ENCODE peak calls at places on chromosomes 12 and 14, in seven cellular contexts. W is IMR-90, E is GM23248, V is stomach, M is neuronal stem cell, A is keratinocyte, Z is lower lobe of right lung. L is an unnamed sample. For H3K9me3, the result is how much of the 10 kb centered on the place peaks cover.

GRCh38 chr12:131591714-131592709 is 118.9 kb upstream of the SFSWAP start:
- DNase-seq in W (no peak), E (no peak), V (no peak), M (no peak), A (no peak), Z (no peak), L (peak)

GRCh38 chr12:91940826-91941225 is 204.8 kb downstream of the BTG1 start:
- DNase-seq in W (no peak), E (no peak), V (no peak), M (no peak), A (no peak), Z (no peak), L (no peak)

GRCh38 chr14:20690848-20691640 is 2.5 kb downstream of the ANG start:
- DNase-seq in W (peak), E (peak), V (peak), M (peak), A (no peak), Z (no peak), L (peak)

GRCh38 chr14:22656226-22656625 is 12.1 kb upstream of the OR6J1 start:
- DNase-seq in W (no peak), E (no peak), V (no peak), M (no peak), A (no peak), Z (no peak), L (no peak)

GRCh38 chr14:65989981-65990380 is 496.2 kb upstream of the CCDC196 start:
- DNase-seq in W (no peak), E (no peak), V (no peak), M (no peak), A (no peak), Z (no peak), L (no peak)

GRCh38 chr12:75759196-75759595 is 247.8 kb upstream of the KRR1 start:
- DNase-seq in W (no peak), E (no peak), V (no peak), M (no peak), A (no peak), Z (no peak), L (no peak)

GRCh38 chr12:39892146-39892545 is 213.7 kb downstream of the SLC2A13 start:
- DNase-seq in W (no peak), E (no peak), V (no peak), M (no peak), A (no peak), Z (no peak), L (no peak)

GRCh38 chr12:103632554-103633216 is 45.6 kb downstream of the STAB2 start:
- DNase-seq in W (peak), E (peak), V (peak), M (peak), A (peak), Z (peak), L (peak)

GRCh38 chr12:20350495-20350894 is 17.8 kb upstream of the PDE3A start:
- DNase-seq in W (peak), E (peak), V (no peak), M (no peak), A (no peak), Z (no peak), L (peak)

GRCh38 chr12:113181975-113182374 is 3.3 kb downstream of the DDX54 start:
- DNase-seq in W (no peak), E (no peak), V (no peak), M (no peak), A (no peak), Z (no peak), L (no peak)

GRCh38 chr14:48384786-48385185 is 709.4 kb upstream of the MDGA2 start:
- DNase-seq in W (no peak), E (no peak), V (no peak), M (no peak), A (no peak), Z (no peak), L (no peak)

GRCh38 chr12:627285-627684 is 36.0 kb downstream of the NINJ2 start:
- DNase-seq in W (no peak), E (no peak), V (no peak), M (no peak), A (no peak), Z (no peak), L (no peak)

GRCh38 chr12:26369588-26369987 is 174.2 kb downstream of the SSPN start:
- DNase-seq in W (peak), E (peak), V (no peak), M (peak), A (no peak), Z (no peak), L (peak)

GRCh38 chr12:101850199-101850598 is 19.4 kb upstream of the GNPTAB start:
- DNase-seq in W (no peak), E (no peak), V (no peak), M (no peak), A (no peak), Z (no peak), L (no peak)

GRCh38 chr14:77641534-77642341 is 25.3 kb upstream of the SPTLC2 start:
- DNase-seq in W (peak), E (peak), V (peak), M (no peak), A (no peak), Z (peak), L (peak)

GRCh38 chr12:72296389-72296788 is 24.2 kb downstream of the TRHDE start:
- DNase-seq in W (peak), E (peak), V (no peak), M (no peak), A (no peak), Z (no peak), L (peak)

GRCh38 chr12:89781961-89782360 is 73.3 kb upstream of the ATP2B1 start:
- DNase-seq in W (peak), E (no peak), V (no peak), M (no peak), A (no peak), Z (no peak), L (no peak)

GRCh38 chr12:89779090-89779489 is 70.5 kb upstream of the ATP2B1 start:
- DNase-seq in W (no peak), E (no peak), V (no peak), M (no peak), A (no peak), Z (no peak), L (no peak)

GRCh38 chr12:89775336-89776005 is 66.8 kb upstream of the ATP2B1 start:
- DNase-seq in W (peak), E (no peak), V (no peak), M (no peak), A (no peak), Z (no peak), L (no peak)

GRCh38 chr12:89781161-89781560 is 72.5 kb upstream of the ATP2B1 start:
- DNase-seq in W (no peak), E (no peak), V (no peak), M (no peak), A (no peak), Z (no peak), L (no peak)

GRCh38 chr12:89777685-89778379 is 69.2 kb upstream of the ATP2B1 start:
- DNase-seq in W (no peak), E (no peak), V (no peak), M (no peak), A (no peak), Z (no peak), L (no peak)
- H3K4me3 ChIP-seq in W (no peak), E (no peak), V (no peak), M (no peak), A (no peak), Z (no peak), L (no peak)

GRCh38 chr12:122672515-122672914 is 30.6 kb downstream of the HCAR2 start:
- DNase-seq in W (no peak), E (no peak), V (no peak), M (no peak), A (no peak), Z (no peak), L (no peak)
- H3K9me3 ChIP-seq in W (under half), E (under half), V (under half), M (under half), A (under half), Z (under half), L (under half)

DNA sequence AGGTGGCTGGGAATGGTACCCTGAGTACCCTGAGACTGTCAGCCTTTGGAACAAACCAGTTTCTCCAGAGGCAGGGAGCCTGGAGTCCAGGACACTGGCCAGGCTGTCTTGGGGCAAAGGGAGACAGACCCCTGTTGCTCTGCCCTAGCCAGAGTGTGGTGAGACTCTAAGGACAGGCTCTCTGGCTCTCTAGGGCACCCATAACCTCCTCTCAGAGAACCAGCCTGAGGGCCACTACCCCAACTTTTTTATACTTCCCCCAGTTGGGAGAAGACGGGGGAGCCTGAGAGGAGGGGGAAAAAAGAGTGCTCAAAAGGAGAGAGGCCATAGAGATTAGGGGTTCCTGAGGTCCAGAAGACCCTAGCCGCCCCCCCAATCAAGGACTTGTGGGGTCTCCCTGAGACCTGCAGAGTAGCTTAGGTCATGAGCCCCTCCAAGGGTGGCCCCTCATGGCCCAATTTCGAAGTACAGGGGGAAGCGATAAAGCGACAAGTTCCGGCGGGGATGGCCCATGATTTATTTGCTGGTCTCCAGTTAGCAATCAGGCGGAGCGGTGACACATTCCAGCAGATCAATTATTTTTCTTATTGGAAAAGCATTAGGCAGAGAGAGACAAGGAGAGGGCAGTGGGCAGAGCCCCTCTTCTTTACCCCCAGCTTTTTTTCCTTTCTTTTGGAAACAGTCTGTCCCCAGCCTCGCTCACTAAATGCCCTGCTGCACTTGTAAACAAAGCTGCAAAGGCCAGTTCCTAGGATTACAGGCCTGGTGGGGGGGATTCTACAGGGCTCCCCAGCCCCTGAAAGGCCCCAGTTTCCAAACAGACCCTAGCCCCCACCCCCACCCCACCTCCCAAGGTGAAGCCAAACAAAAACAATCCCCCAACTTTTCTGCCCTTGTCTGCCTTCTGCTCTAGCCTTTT is 1.5 kb downstream of the HOXC8 start:
- DNase-seq in W (no peak), E (no peak), V (no peak), M (no peak), A (no peak), Z (no peak), L (no peak)
- H3K4me3 ChIP-seq in W (no peak), E (peak), V (no peak), M (no peak), A (no peak), Z (no peak), L (peak)

GRCh38 chr12:34348836-34349672 is 326.8 kb downstream of the ALG10 start:
- DNase-seq in W (no peak), E (no peak), V (no peak), M (no peak), A (no peak), Z (no peak), L (no peak)

GRCh38 chr12:34345801-34346200 is 323.5 kb downstream of the ALG10 start:
- DNase-seq in W (no peak), E (no peak), V (no peak), M (no peak), A (no peak), Z (no peak), L (no peak)

GRCh38 chr12:34346372-34347034 is 324.2 kb downstream of the ALG10 start:
- DNase-seq in W (no peak), E (no peak), V (no peak), M (no peak), A (no peak), Z (no peak), L (no peak)

GRCh38 chr12:34348064-34348463 is 325.8 kb downstream of the ALG10 start:
- DNase-seq in W (no peak), E (no peak), V (no peak), M (no peak), A (no peak), Z (no peak), L (no peak)

GRCh38 chr12:34347367-34347766 is 325.1 kb downstream of the ALG10 start:
- DNase-seq in W (no peak), E (no peak), V (no peak), M (no peak), A (no peak), Z (no peak), L (peak)
- H3K9me3 ChIP-seq in W (under half), E (under half), V (half or more), M (half or more), A (under half), Z (under half), L (under half)

GRCh38 chr12:67651380-67651695 is 2.8 kb downstream of the DYRK2 start:
- DNase-seq in W (peak), E (peak), V (no peak), M (no peak), A (no peak), Z (no peak), L (peak)
- H3K4me3 ChIP-seq in W (no peak), E (peak), V (no peak), M (peak), A (no peak), Z (peak), L (peak)

DNA sequence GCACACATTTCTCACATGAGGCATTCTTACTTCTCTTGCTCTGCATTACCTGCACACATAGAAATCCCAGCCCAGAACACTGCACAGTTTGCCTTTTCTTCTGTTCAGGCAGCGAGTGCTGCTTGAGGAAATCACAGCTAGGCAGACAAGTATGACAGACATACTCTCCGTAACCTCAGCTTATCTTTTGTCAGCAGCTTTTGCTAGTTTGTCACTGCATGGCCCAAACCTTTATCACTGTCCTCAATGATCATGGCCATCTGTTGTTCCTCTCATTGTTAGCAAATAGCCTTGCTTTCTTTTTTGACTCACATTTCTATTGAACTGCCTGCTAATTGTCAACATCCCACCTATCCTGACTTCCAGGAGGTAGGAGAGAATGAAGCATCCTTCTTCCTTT is 5.3 kb downstream of the ZNF10 start:
- DNase-seq in W (no peak), E (no peak), V (no peak), M (no peak), A (no peak), Z (no peak), L (no peak)
- H3K9me3 ChIP-seq in W (under half), E (under half), V (half or more), M (half or more), A (under half), Z (half or more), L (under half)